ENCODE peak calls at places on chromosomes 5 and 9, in nine cellular contexts. One of them, this sample, is unnamed.

GRCh38 chr5:67234671-67235176 is 38.1 kb upstream of the CD180 start:
- DNase-seq in Caco-2: no peak
- DNase-seq in cardiac fibroblast: peak; percentile 86
- DNase-seq in MV-4-11: peak; percentile 12
- DNase-seq in hypothalamus: no peak
- DNase-seq in left kidney: peak; percentile 51
- DNase-seq in memory B cell: no peak
- DNase-seq in HAP-1: no peak
- DNase-seq in stimulated activated CD8-positive, alpha-beta memory T cell treated with anti-CD3 and anti-CD28 coated beads, Interleukin-15, amount 100 ng/mL, for 4 hours: no peak
- DNase-seq in this sample: no peak

GRCh38 chr9:73558471-73558870 is 406.8 kb downstream of the ANXA1 start:
- DNase-seq in Caco-2: no peak
- DNase-seq in cardiac fibroblast: no peak
- DNase-seq in MV-4-11: no peak
- DNase-seq in hypothalamus: no peak
- DNase-seq in left kidney: no peak
- DNase-seq in memory B cell: no peak
- DNase-seq in HAP-1: no peak
- DNase-seq in stimulated activated CD8-positive, alpha-beta memory T cell treated with anti-CD3 and anti-CD28 coated beads, Interleukin-15, amount 100 ng/mL, for 4 hours: no peak
- DNase-seq in this sample: no peak

GRCh38 chr5:113513384-113514262 is at the start of gene YTHDC2:
- DNase-seq in Caco-2: peak; percentile 88
- DNase-seq in cardiac fibroblast: peak; percentile 87
- DNase-seq in MV-4-11: peak; percentile 88
- DNase-seq in hypothalamus: peak; percentile 79
- DNase-seq in left kidney: peak; percentile 96
- DNase-seq in memory B cell: peak; percentile 83
- DNase-seq in HAP-1: peak; percentile 80
- DNase-seq in stimulated activated CD8-positive, alpha-beta memory T cell treated with anti-CD3 and anti-CD28 coated beads, Interleukin-15, amount 100 ng/mL, for 4 hours: peak; percentile 79
- DNase-seq in this sample: peak; percentile 60

GRCh38 chr5:65100846-65101678 is 332.3 kb downstream of the CWC27 start:
- DNase-seq in Caco-2: peak; percentile 76
- DNase-seq in cardiac fibroblast: peak; percentile 92
- DNase-seq in MV-4-11: peak; percentile 5
- DNase-seq in hypothalamus: no peak
- DNase-seq in left kidney: peak; percentile 90
- DNase-seq in memory B cell: no peak
- DNase-seq in HAP-1: peak; percentile 59
- DNase-seq in stimulated activated CD8-positive, alpha-beta memory T cell treated with anti-CD3 and anti-CD28 coated beads, Interleukin-15, amount 100 ng/mL, for 4 hours: no peak
- DNase-seq in this sample: peak; percentile 5

GRCh38 chr9:70156729-70157128 is 102.0 kb upstream of the SMC5 start:
- DNase-seq in Caco-2: no peak
- DNase-seq in cardiac fibroblast: peak; percentile 52
- DNase-seq in MV-4-11: no peak
- DNase-seq in hypothalamus: no peak
- DNase-seq in left kidney: no peak
- DNase-seq in memory B cell: no peak
- DNase-seq in HAP-1: no peak
- DNase-seq in stimulated activated CD8-positive, alpha-beta memory T cell treated with anti-CD3 and anti-CD28 coated beads, Interleukin-15, amount 100 ng/mL, for 4 hours: no peak
- DNase-seq in this sample: no peak

GRCh38 chr5:124888050-124888506 is 141.6 kb upstream of the ZNF608 start:
- DNase-seq in Caco-2: peak; percentile 65
- DNase-seq in cardiac fibroblast: no peak
- DNase-seq in MV-4-11: no peak
- DNase-seq in hypothalamus: peak; percentile 21
- DNase-seq in left kidney: peak; percentile 77
- DNase-seq in memory B cell: no peak
- DNase-seq in HAP-1: no peak
- DNase-seq in stimulated activated CD8-positive, alpha-beta memory T cell treated with anti-CD3 and anti-CD28 coated beads, Interleukin-15, amount 100 ng/mL, for 4 hours: no peak
- DNase-seq in this sample: no peak

GRCh38 chr9:116760636-116761035 is 73.5 kb downstream of the TRIM32 start:
- DNase-seq in Caco-2: no peak
- DNase-seq in cardiac fibroblast: no peak
- DNase-seq in MV-4-11: no peak
- DNase-seq in hypothalamus: no peak
- DNase-seq in left kidney: no peak
- DNase-seq in memory B cell: no peak
- DNase-seq in HAP-1: no peak
- DNase-seq in stimulated activated CD8-positive, alpha-beta memory T cell treated with anti-CD3 and anti-CD28 coated beads, Interleukin-15, amount 100 ng/mL, for 4 hours: no peak
- DNase-seq in this sample: no peak

GRCh38 chr9:79917417-79917816 is 345.7 kb downstream of the TLE4 start:
- DNase-seq in Caco-2: no peak
- DNase-seq in cardiac fibroblast: no peak
- DNase-seq in MV-4-11: no peak
- DNase-seq in hypothalamus: no peak
- DNase-seq in left kidney: no peak
- DNase-seq in memory B cell: no peak
- DNase-seq in HAP-1: no peak
- DNase-seq in stimulated activated CD8-positive, alpha-beta memory T cell treated with anti-CD3 and anti-CD28 coated beads, Interleukin-15, amount 100 ng/mL, for 4 hours: no peak
- DNase-seq in this sample: no peak

GRCh38 chr5:144742376-144742775 is 571.7 kb downstream of the KCTD16 start:
- DNase-seq in Caco-2: no peak
- DNase-seq in cardiac fibroblast: no peak
- DNase-seq in MV-4-11: no peak
- DNase-seq in hypothalamus: no peak
- DNase-seq in left kidney: peak; percentile 31
- DNase-seq in memory B cell: no peak
- DNase-seq in HAP-1: no peak
- DNase-seq in stimulated activated CD8-positive, alpha-beta memory T cell treated with anti-CD3 and anti-CD28 coated beads, Interleukin-15, amount 100 ng/mL, for 4 hours: no peak
- DNase-seq in this sample: no peak

GRCh38 chr9:93896496-93897033 is 58.6 kb downstream of the BARX1 start:
- DNase-seq in Caco-2: no peak
- DNase-seq in cardiac fibroblast: no peak
- DNase-seq in MV-4-11: no peak
- DNase-seq in hypothalamus: no peak
- DNase-seq in left kidney: no peak
- DNase-seq in memory B cell: no peak
- DNase-seq in HAP-1: no peak
- DNase-seq in stimulated activated CD8-positive, alpha-beta memory T cell treated with anti-CD3 and anti-CD28 coated beads, Interleukin-15, amount 100 ng/mL, for 4 hours: no peak
- DNase-seq in this sample: no peak

GRCh38 chr5:95620870-95621838 is 1.3 kb downstream of the GPR150 start:
- DNase-seq in Caco-2: peak; percentile 61
- DNase-seq in cardiac fibroblast: peak; percentile 23
- DNase-seq in MV-4-11: no peak
- DNase-seq in hypothalamus: no peak
- DNase-seq in left kidney: peak; percentile 76
- DNase-seq in memory B cell: peak; percentile 14
- DNase-seq in HAP-1: no peak
- DNase-seq in stimulated activated CD8-positive, alpha-beta memory T cell treated with anti-CD3 and anti-CD28 coated beads, Interleukin-15, amount 100 ng/mL, for 4 hours: peak; percentile 23
- DNase-seq in this sample: no peak

GRCh38 chr5:73853091-73853490 is 227.1 kb downstream of the ARHGEF28 start:
- DNase-seq in Caco-2: no peak
- DNase-seq in cardiac fibroblast: no peak
- DNase-seq in MV-4-11: peak; percentile 55
- DNase-seq in hypothalamus: no peak
- DNase-seq in left kidney: peak; percentile 26
- DNase-seq in memory B cell: no peak
- DNase-seq in HAP-1: peak; percentile 15
- DNase-seq in stimulated activated CD8-positive, alpha-beta memory T cell treated with anti-CD3 and anti-CD28 coated beads, Interleukin-15, amount 100 ng/mL, for 4 hours: no peak
- DNase-seq in this sample: no peak

GRCh38 chr5:10421841-10422691 is 19.6 kb upstream of the ROPN1L start:
- DNase-seq in Caco-2: no peak
- DNase-seq in cardiac fibroblast: peak; percentile 18
- DNase-seq in MV-4-11: peak; percentile 80
- DNase-seq in hypothalamus: no peak
- DNase-seq in left kidney: peak; percentile 3
- DNase-seq in memory B cell: no peak
- DNase-seq in HAP-1: no peak
- DNase-seq in stimulated activated CD8-positive, alpha-beta memory T cell treated with anti-CD3 and anti-CD28 coated beads, Interleukin-15, amount 100 ng/mL, for 4 hours: no peak
- DNase-seq in this sample: no peak